ENCODE peak calls at places on chromosomes 6 and 20, in seven cellular contexts. One of them, this sample, is unnamed.

GRCh38 chr6:44489912-44490604 is 102.6 kb downstream of the CDC5L start:
- DNase-seq in RWPE1: peak; percentile 88
- DNase-seq in HEK293T: no peak
- DNase-seq in NCI-H510A treated with DMSO at 0.1 percent for 48 hours: no peak
- DNase-seq in AG04449: peak; percentile 88
- DNase-seq in HT1080: peak; percentile 95
- DNase-seq in activated CD4-positive, CD25-positive, alpha-beta regulatory T cell: no peak
- DNase-seq in this sample: peak; percentile 91

GRCh38 chr6:119467478-119468081 is 118.0 kb upstream of the MAN1A1 start:
- DNase-seq in HT1080: peak; percentile 44
- DNase-seq in AG04449: no peak
- DNase-seq in HEK293T: no peak
- DNase-seq in activated CD4-positive, CD25-positive, alpha-beta regulatory T cell: no peak
- DNase-seq in RWPE1: no peak
- DNase-seq in NCI-H510A treated with DMSO at 0.1 percent for 48 hours: no peak
- DNase-seq in this sample: no peak

GRCh38 chr20:60953311-60953710 is 298.8 kb upstream of the CDH4 start:
- DNase-seq in HEK293T: no peak
- DNase-seq in AG04449: no peak
- DNase-seq in HT1080: no peak
- DNase-seq in activated CD4-positive, CD25-positive, alpha-beta regulatory T cell: no peak
- DNase-seq in NCI-H510A treated with DMSO at 0.1 percent for 48 hours: no peak
- DNase-seq in RWPE1: no peak
- DNase-seq in this sample: no peak

GRCh38 chr20:32126919-32127318 is 17.4 kb downstream of the TM9SF4 start:
- DNase-seq in HEK293T: no peak
- DNase-seq in AG04449: no peak
- DNase-seq in HT1080: no peak
- DNase-seq in NCI-H510A treated with DMSO at 0.1 percent for 48 hours: no peak
- DNase-seq in RWPE1: no peak
- DNase-seq in activated CD4-positive, CD25-positive, alpha-beta regulatory T cell: no peak
- DNase-seq in this sample: no peak

GRCh38 chr6:166932116-166932515 is 24.2 kb downstream of the RNASET2 start:
- DNase-seq in NCI-H510A treated with DMSO at 0.1 percent for 48 hours: no peak
- DNase-seq in activated CD4-positive, CD25-positive, alpha-beta regulatory T cell: no peak
- DNase-seq in RWPE1: no peak
- DNase-seq in HT1080: no peak
- DNase-seq in HEK293T: no peak
- DNase-seq in AG04449: no peak
- DNase-seq in this sample: no peak

GRCh38 chr6:128018821-128019220 is 118.0 kb upstream of the THEMIS start:
- DNase-seq in activated CD4-positive, CD25-positive, alpha-beta regulatory T cell: no peak
- DNase-seq in NCI-H510A treated with DMSO at 0.1 percent for 48 hours: no peak
- DNase-seq in RWPE1: no peak
- DNase-seq in HT1080: no peak
- DNase-seq in AG04449: no peak
- DNase-seq in HEK293T: no peak
- DNase-seq in this sample: no peak

GRCh38 chr20:57433658-57434389 is 42.6 kb downstream of the RBM38 start:
- DNase-seq in AG04449: no peak
- DNase-seq in RWPE1: no peak
- DNase-seq in activated CD4-positive, CD25-positive, alpha-beta regulatory T cell: no peak
- DNase-seq in NCI-H510A treated with DMSO at 0.1 percent for 48 hours: no peak
- DNase-seq in HEK293T: no peak
- DNase-seq in HT1080: no peak
- DNase-seq in this sample: no peak

GRCh38 chr6:22756365-22756764 is 187.0 kb downstream of the HDGFL1 start:
- DNase-seq in activated CD4-positive, CD25-positive, alpha-beta regulatory T cell: no peak
- DNase-seq in RWPE1: no peak
- DNase-seq in HT1080: no peak
- DNase-seq in AG04449: peak; percentile 50
- DNase-seq in NCI-H510A treated with DMSO at 0.1 percent for 48 hours: no peak
- DNase-seq in HEK293T: no peak
- DNase-seq in this sample: no peak

GRCh38 chr20:50724851-50725721 is 6.3 kb upstream of the PARD6B start:
- DNase-seq in AG04449: peak; percentile 80
- DNase-seq in HT1080: peak; percentile 94
- DNase-seq in RWPE1: peak; percentile 93
- DNase-seq in HEK293T: peak; percentile 27
- DNase-seq in NCI-H510A treated with DMSO at 0.1 percent for 48 hours: no peak
- DNase-seq in activated CD4-positive, CD25-positive, alpha-beta regulatory T cell: no peak
- DNase-seq in this sample: peak; percentile 78

GRCh38 chr6:29737707-29738630 is 14.7 kb downstream of the HLA-F start:
- DNase-seq in HT1080: peak; percentile 74
- DNase-seq in activated CD4-positive, CD25-positive, alpha-beta regulatory T cell: peak; percentile 57
- DNase-seq in RWPE1: peak; percentile 57
- DNase-seq in AG04449: no peak
- DNase-seq in NCI-H510A treated with DMSO at 0.1 percent for 48 hours: no peak
- DNase-seq in HEK293T: peak; percentile 65
- DNase-seq in this sample: peak; percentile 21

GRCh38 chr20:16703570-16703969 is 26.3 kb upstream of the SNRPB2 start:
- DNase-seq in NCI-H510A treated with DMSO at 0.1 percent for 48 hours: no peak
- DNase-seq in HT1080: no peak
- DNase-seq in HEK293T: no peak
- DNase-seq in RWPE1: no peak
- DNase-seq in activated CD4-positive, CD25-positive, alpha-beta regulatory T cell: no peak
- DNase-seq in AG04449: no peak
- DNase-seq in this sample: no peak

GRCh38 chr6:5606546-5606945 is 345.2 kb downstream of the FARS2 start:
- DNase-seq in RWPE1: no peak
- DNase-seq in HT1080: no peak
- DNase-seq in AG04449: no peak
- DNase-seq in NCI-H510A treated with DMSO at 0.1 percent for 48 hours: peak; percentile 2
- DNase-seq in activated CD4-positive, CD25-positive, alpha-beta regulatory T cell: no peak
- DNase-seq in HEK293T: no peak
- DNase-seq in this sample: no peak

GRCh38 chr6:170464524-170464979 is 88.6 kb downstream of the PSMB1 start:
- DNase-seq in HEK293T: no peak
- DNase-seq in activated CD4-positive, CD25-positive, alpha-beta regulatory T cell: no peak
- DNase-seq in HT1080: no peak
- DNase-seq in AG04449: no peak
- DNase-seq in NCI-H510A treated with DMSO at 0.1 percent for 48 hours: peak; percentile 42
- DNase-seq in RWPE1: no peak
- DNase-seq in this sample: no peak

GRCh38 chr6:131923356-131923755 is 27.8 kb downstream of the CCN2 start:
- DNase-seq in AG04449: no peak
- DNase-seq in NCI-H510A treated with DMSO at 0.1 percent for 48 hours: no peak
- DNase-seq in activated CD4-positive, CD25-positive, alpha-beta regulatory T cell: no peak
- DNase-seq in HT1080: peak; percentile 63
- DNase-seq in RWPE1: no peak
- DNase-seq in HEK293T: peak; percentile 63
- DNase-seq in this sample: no peak

GRCh38 chr20:44738779-44739477 is 6.7 kb upstream of the KCNK15 start:
- DNase-seq in activated CD4-positive, CD25-positive, alpha-beta regulatory T cell: no peak
- DNase-seq in HEK293T: peak; percentile 89
- DNase-seq in RWPE1: peak; percentile 97
- DNase-seq in HT1080: peak; percentile 73
- DNase-seq in AG04449: no peak
- DNase-seq in NCI-H510A treated with DMSO at 0.1 percent for 48 hours: peak; percentile 18
- DNase-seq in this sample: no peak

GRCh38 chr6:10534418-10534760 is 13.2 kb downstream of the GCNT2 start:
- DNase-seq in activated CD4-positive, CD25-positive, alpha-beta regulatory T cell: no peak
- DNase-seq in HT1080: no peak
- DNase-seq in RWPE1: no peak
- DNase-seq in NCI-H510A treated with DMSO at 0.1 percent for 48 hours: no peak
- DNase-seq in HEK293T: no peak
- DNase-seq in AG04449: no peak
- DNase-seq in this sample: no peak

GRCh38 chr20:11235058-11235457 is 561.3 kb upstream of the JAG1 start:
- DNase-seq in HT1080: peak; percentile 95
- DNase-seq in HEK293T: no peak
- DNase-seq in RWPE1: peak; percentile 26
- DNase-seq in NCI-H510A treated with DMSO at 0.1 percent for 48 hours: no peak
- DNase-seq in activated CD4-positive, CD25-positive, alpha-beta regulatory T cell: no peak
- DNase-seq in AG04449: peak; percentile 63
- DNase-seq in this sample: peak; percentile 45

GRCh38 chr6:29813809-29814208 is 13.8 kb upstream of the HLA-G start:
- DNase-seq in AG04449: no peak
- DNase-seq in HT1080: peak; percentile 72
- DNase-seq in activated CD4-positive, CD25-positive, alpha-beta regulatory T cell: no peak
- DNase-seq in NCI-H510A treated with DMSO at 0.1 percent for 48 hours: no peak
- DNase-seq in RWPE1: peak; percentile 25
- DNase-seq in HEK293T: no peak
- DNase-seq in this sample: no peak

GRCh38 chr6:139777202-139777970 is 402.9 kb upstream of the CITED2 start:
- DNase-seq in AG04449: no peak
- DNase-seq in HEK293T: no peak
- DNase-seq in activated CD4-positive, CD25-positive, alpha-beta regulatory T cell: no peak
- DNase-seq in NCI-H510A treated with DMSO at 0.1 percent for 48 hours: no peak
- DNase-seq in HT1080: no peak
- DNase-seq in RWPE1: no peak
- DNase-seq in this sample: no peak

GRCh38 chr20:62602550-62602949 is 39.8 kb upstream of the SLCO4A1 start:
- DNase-seq in HEK293T: no peak
- DNase-seq in RWPE1: peak; percentile 74
- DNase-seq in activated CD4-positive, CD25-positive, alpha-beta regulatory T cell: no peak
- DNase-seq in AG04449: no peak
- DNase-seq in HT1080: peak; percentile 69
- DNase-seq in NCI-H510A treated with DMSO at 0.1 percent for 48 hours: no peak
- DNase-seq in this sample: no peak

GRCh38 chr20:43516251-43516824 is 8.8 kb downstream of the L3MBTL1 start:
- DNase-seq in AG04449: no peak
- DNase-seq in activated CD4-positive, CD25-positive, alpha-beta regulatory T cell: no peak
- DNase-seq in HT1080: no peak
- DNase-seq in RWPE1: no peak
- DNase-seq in HEK293T: no peak
- DNase-seq in NCI-H510A treated with DMSO at 0.1 percent for 48 hours: no peak
- DNase-seq in this sample: no peak

GRCh38 chr6:165846123-165846966 is 183.3 kb upstream of the PDE10A start:
- DNase-seq in NCI-H510A treated with DMSO at 0.1 percent for 48 hours: no peak
- DNase-seq in HEK293T: no peak
- DNase-seq in HT1080: peak; percentile 17
- DNase-seq in AG04449: no peak
- DNase-seq in RWPE1: no peak
- DNase-seq in activated CD4-positive, CD25-positive, alpha-beta regulatory T cell: no peak
- DNase-seq in this sample: no peak

GRCh38 chr20:54340667-54341081 is 132.8 kb downstream of the PFDN4 start:
- DNase-seq in HT1080: peak; percentile 74
- DNase-seq in HEK293T: no peak
- DNase-seq in RWPE1: peak; percentile 19
- DNase-seq in activated CD4-positive, CD25-positive, alpha-beta regulatory T cell: no peak
- DNase-seq in AG04449: peak; percentile 63
- DNase-seq in NCI-H510A treated with DMSO at 0.1 percent for 48 hours: no peak
- DNase-seq in this sample: peak; percentile 24

GRCh38 chr20:53045941-53046340 is 73.8 kb downstream of the TSHZ2 start:
- DNase-seq in AG04449: no peak
- DNase-seq in activated CD4-positive, CD25-positive, alpha-beta regulatory T cell: no peak
- DNase-seq in HEK293T: no peak
- DNase-seq in RWPE1: no peak
- DNase-seq in HT1080: no peak
- DNase-seq in NCI-H510A treated with DMSO at 0.1 percent for 48 hours: no peak
- DNase-seq in this sample: no peak

This sample was measured in GM04503.